ENCODE peak calls at places on chromosomes 2 and 18, in nine cellular contexts. D is adrenal gland; R is IMR-90; P is prostate gland; H is tibial nerve; I is cardiac muscle cell; N is transverse colon; U is CD4-positive, CD25-positive, alpha-beta regulatory T cell; A is BE2C. L is an unnamed sample.

GRCh38 chr2:186135697-186136096 is 350.4 kb upstream of the ZC3H15 start:
- DNase-seq in D (no peak), P (no peak), A (no peak), U (no peak), R (peak; percentile 3), N (no peak), H (no peak), I (no peak), L (no peak)

GRCh38 chr2:158255257-158255656 is 153.6 kb downstream of the UPP2 start:
- DNase-seq in U (no peak), D (no peak), A (no peak), R (no peak), N (no peak), H (no peak), P (no peak), I (no peak), L (no peak)

GRCh38 chr2:120765911-120766757 is 30.5 kb downstream of the GLI2 start:
- DNase-seq in N (peak; percentile 67), P (no peak), H (peak; percentile 25), I (peak; percentile 99), A (no peak), D (peak; percentile 48), R (peak; percentile 99), U (no peak), L (no peak)

GRCh38 chr2:37168217-37168981 is 11.6 kb upstream of the EIF2AK2 start:
- DNase-seq in A (peak; percentile 34), H (peak; percentile 34), U (peak; percentile 33), I (peak; percentile 63), D (peak; percentile 26), N (peak; percentile 17), P (no peak), R (peak; percentile 55), L (no peak)

GRCh38 chr2:121532347-121532766 is 1.7 kb downstream of the RNU4ATAC start:
- DNase-seq in N (no peak), U (no peak), D (no peak), I (peak; percentile 76), H (no peak), P (no peak), R (peak; percentile 89), A (no peak), L (no peak)

GRCh38 chr2:6639870-6640639 is 225.7 kb downstream of the CMPK2 start:
- DNase-seq in D (no peak), A (no peak), I (no peak), R (no peak), U (no peak), P (no peak), N (no peak), H (no peak), L (no peak)

GRCh38 chr2:127859712-127860085 is 1.7 kb upstream of the POLR2D start:
- DNase-seq in I (peak; percentile 7), R (no peak), N (peak; percentile 83), P (peak; percentile 83), D (peak; percentile 25), A (no peak), U (peak; percentile 55), H (no peak), L (no peak)

GRCh38 chr2:140990416-140990815 is 1140.4 kb downstream of the LRP1B start:
- DNase-seq in N (no peak), D (no peak), I (peak; percentile 25), R (peak; percentile 94), U (no peak), A (no peak), P (no peak), H (no peak), L (no peak)

GRCh38 chr2:217897816-217898806 is 104.7 kb downstream of the TNS1 start:
- DNase-seq in I (no peak), N (no peak), U (no peak), R (no peak), A (no peak), P (peak; percentile 90), D (no peak), H (no peak), L (no peak)

GRCh38 chr18:60894254-60894945 is 438.8 kb upstream of the CDH20 start:
- DNase-seq in D (no peak), U (no peak), A (no peak), N (no peak), I (peak; percentile 49), R (no peak), H (no peak), P (no peak), L (no peak)

GRCh38 chr2:25808006-25808383 is 70.3 kb downstream of the ASXL2 start:
- DNase-seq in I (no peak), N (no peak), U (no peak), A (no peak), R (peak; percentile 65), H (no peak), P (no peak), D (no peak), L (no peak)

GRCh38 chr2:170218456-170218855 is 40.5 kb downstream of the MYO3B start:
- DNase-seq in P (peak; percentile 47), H (no peak), D (no peak), N (no peak), U (no peak), I (no peak), R (no peak), A (no peak), L (no peak)

GRCh38 chr18:31243740-31244512 is 74.0 kb upstream of the DSG1 start:
- DNase-seq in N (no peak), I (no peak), P (no peak), H (no peak), R (no peak), U (no peak), A (no peak), D (no peak), L (no peak)

DNA sequence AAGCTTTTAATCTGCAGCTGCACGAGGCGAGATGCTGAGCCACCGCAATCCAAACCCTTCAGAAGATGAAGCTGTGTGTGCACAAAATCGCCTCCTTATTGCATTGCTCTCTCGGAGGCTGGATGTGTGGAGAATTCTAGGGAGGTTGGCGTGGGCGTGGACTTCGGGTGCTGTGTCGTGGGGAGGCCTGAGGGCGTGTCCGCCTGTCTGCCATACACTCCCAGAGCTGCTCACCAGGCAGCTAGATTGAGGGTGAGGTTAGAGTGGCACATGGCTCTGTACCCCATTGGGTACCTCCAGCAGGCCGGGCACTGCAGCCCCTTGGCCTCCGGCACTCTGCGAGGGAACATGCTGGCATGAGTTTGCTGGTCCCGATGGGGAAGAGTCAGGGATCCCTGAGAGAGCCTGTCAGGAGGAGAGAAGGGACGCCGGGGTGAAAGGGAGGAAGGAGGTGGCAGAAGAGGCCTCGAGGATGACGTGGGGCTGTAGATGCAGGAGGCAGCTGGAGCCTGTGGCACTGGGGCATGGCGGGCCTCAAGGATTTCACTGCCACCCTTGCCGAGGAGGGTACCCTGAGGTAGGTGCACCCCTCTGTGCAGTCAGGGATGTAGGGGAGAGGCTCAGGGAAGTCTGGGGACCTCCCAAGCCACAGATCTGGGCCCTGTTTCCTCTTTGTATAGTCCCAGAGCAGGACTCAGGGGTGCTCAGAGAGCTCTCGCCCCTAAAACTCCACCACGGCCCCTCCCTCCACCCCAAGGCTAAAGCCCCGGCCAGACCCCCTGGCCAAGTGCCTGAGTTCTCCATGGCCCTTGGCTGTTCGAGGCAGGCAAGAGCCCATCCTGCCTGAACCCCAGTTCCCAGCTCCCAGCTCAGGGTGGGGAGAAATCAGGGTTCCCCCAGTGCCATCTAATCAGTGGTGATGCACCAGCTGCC is 38.8 kb upstream of the HDAC4 start:
- DNase-seq in A (no peak), U (no peak), I (no peak), P (no peak), R (no peak), N (no peak), D (no peak), H (no peak), L (no peak)
- H3K4me1 ChIP-seq in A (no peaks in the 10 kb centered on the region), U (peaks cover 11% of the 10 kb centered on the region), I (no peaks in the 10 kb centered on the region), P (no peaks in the 10 kb centered on the region), R (no peaks in the 10 kb centered on the region), N (peaks cover 11% of the 10 kb centered on the region), D (peaks cover 18% of the 10 kb centered on the region), H (peaks cover 25% of the 10 kb centered on the region), L (peaks cover 29% of the 10 kb centered on the region)

GRCh38 chr2:41234093-41234492 is 782.2 kb upstream of the SLC8A1 start:
- DNase-seq in D (no peak), A (no peak), N (no peak), U (no peak), R (no peak), H (no peak), I (no peak), P (no peak), L (no peak)
- H3K9me3 ChIP-seq in D (no peaks in the 10 kb centered on the region), A (no peaks in the 10 kb centered on the region), N (no peaks in the 10 kb centered on the region), U (no peaks in the 10 kb centered on the region), R (no peaks in the 10 kb centered on the region), H (no peaks in the 10 kb centered on the region), I (no peaks in the 10 kb centered on the region), P (no peaks in the 10 kb centered on the region), L (no peaks in the 10 kb centered on the region)

GRCh38 chr2:96262306-96262705 is 3.5 kb downstream of the TMEM127 start:
- DNase-seq in P (no peak), U (no peak), A (no peak), D (no peak), H (no peak), R (no peak), N (no peak), I (no peak), L (no peak)
- H3K4me1 ChIP-seq in P (peaks cover 9% of the 10 kb centered on the region), U (peaks cover 64% of the 10 kb centered on the region), A (peaks cover 6% of the 10 kb centered on the region), D (peaks cover 81% of the 10 kb centered on the region), H (peaks cover 60% of the 10 kb centered on the region), R (peaks cover 26% of the 10 kb centered on the region), N (peaks cover 84% of the 10 kb centered on the region), I (peaks cover 59% of the 10 kb centered on the region), L (peaks cover 68% of the 10 kb centered on the region)

GRCh38 chr2:45012733-45013132 is 3.5 kb upstream of the SIX2 start:
- DNase-seq in R (no peak), D (no peak), P (no peak), U (no peak), A (no peak), I (no peak), H (no peak), N (no peak), L (no peak)

GRCh38 chr2:45011621-45012602 is 2.7 kb upstream of the SIX2 start:
- DNase-seq in D (no peak), U (no peak), R (no peak), H (no peak), I (no peak), A (no peak), N (no peak), P (no peak), L (no peak)

GRCh38 chr2:45014016-45014702 is 4.9 kb upstream of the SIX2 start:
- DNase-seq in U (no peak), R (no peak), H (no peak), N (peak; percentile 32), I (peak; percentile 84), A (peak; percentile 65), D (no peak), P (no peak), L (no peak)

GRCh38 chr2:45010706-45011036 is 1.4 kb upstream of the SIX2 start:
- DNase-seq in U (no peak), H (no peak), P (no peak), I (peak; percentile 17), R (no peak), D (no peak), A (no peak), N (no peak), L (no peak)

DNA sequence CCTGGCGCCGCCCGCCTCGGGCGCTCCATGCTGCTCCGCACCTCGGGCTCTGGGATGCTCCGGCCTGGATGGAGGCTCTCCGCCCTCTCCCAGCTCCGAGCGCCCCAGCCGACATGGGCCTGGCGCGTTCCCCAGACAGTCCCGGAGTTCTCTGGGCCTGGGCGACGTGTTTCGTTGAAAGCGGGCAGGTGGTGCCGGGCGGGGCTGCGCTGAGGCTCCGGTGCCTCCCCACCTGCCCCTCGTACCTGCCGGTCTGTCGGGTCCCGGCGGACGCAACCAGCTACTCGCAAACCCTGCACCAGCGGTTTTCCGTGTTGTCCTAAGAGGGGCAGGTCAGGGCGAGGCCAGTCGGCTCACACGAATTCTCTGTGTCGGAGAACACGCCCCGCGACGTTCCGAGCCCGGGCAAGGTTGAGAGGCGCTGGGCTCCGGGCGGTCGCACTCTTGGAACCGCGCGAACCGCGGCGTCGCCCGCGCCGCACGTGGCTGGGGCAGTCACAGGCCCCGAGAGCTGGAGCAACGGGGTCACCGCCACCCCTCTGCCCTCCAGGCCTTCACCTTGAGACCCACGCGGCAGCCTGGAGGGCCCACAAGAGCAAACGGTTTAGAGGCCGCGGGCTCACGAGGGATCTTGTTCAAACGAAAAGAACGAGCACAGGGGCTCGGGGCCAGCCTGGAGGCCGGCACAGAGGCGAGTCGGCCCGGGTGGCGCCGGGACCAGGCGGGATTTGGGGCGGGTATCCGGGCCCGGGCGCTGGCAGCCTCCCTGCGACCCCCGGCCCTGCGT is 4.2 kb upstream of the SIX2 start:
- DNase-seq in A (no peak), P (no peak), H (no peak), R (no peak), U (no peak), D (no peak), I (peak; percentile 29), N (no peak), L (no peak)
- H3K9me3 ChIP-seq in A (peaks cover 3% of the 10 kb centered on the region), P (no peaks in the 10 kb centered on the region), H (no peaks in the 10 kb centered on the region), R (peaks cover 13% of the 10 kb centered on the region), U (no peaks in the 10 kb centered on the region), D (no peaks in the 10 kb centered on the region), I (no peaks in the 10 kb centered on the region), N (no peaks in the 10 kb centered on the region), L (no peaks in the 10 kb centered on the region)